ENCODE peak calls at places on chromosomes 6 and 20, in six cellular contexts. S is ovary, C is NB4, U is NCI-H1105, P is neural progenitor cell, A is LoVo. R is an unnamed sample.

GRCh38 chr6:155158044-155158843 is 105.6 kb upstream of the CLDN20 start:
- DNase-seq in S (no peak), C (no peak), U (no peak), P (no peak), A (peak), R (no peak)

GRCh38 chr6:2688416-2689064 is 62.2 kb downstream of the MYLK4 start:
- DNase-seq in S (no peak), C (peak), U (no peak), P (no peak), A (peak), R (no peak)

GRCh38 chr6:1438471-1438881 is 49.1 kb downstream of the FOXF2 start:
- DNase-seq in S (no peak), C (no peak), U (no peak), P (no peak), A (no peak), R (no peak)

GRCh38 chr6:127821431-127821830 is 79.4 kb downstream of the THEMIS start:
- DNase-seq in S (no peak), C (no peak), U (no peak), P (no peak), A (no peak), R (no peak)

GRCh38 chr6:140485740-140486467 is 1111.5 kb upstream of the CITED2 start:
- DNase-seq in S (peak), C (peak), U (no peak), P (no peak), A (no peak), R (no peak)

GRCh38 chr6:109052015-109052651 is 42.5 kb downstream of the SESN1 start:
- DNase-seq in S (no peak), C (no peak), U (no peak), P (no peak), A (no peak), R (no peak)

GRCh38 chr20:31968299-31969126 is 562 bp downstream of the XKR7 start:
- DNase-seq in S (peak), C (peak), U (peak), P (peak), A (peak), R (peak)

GRCh38 chr20:63736893-63737689 is 627 bp downstream of the LIME1 start:
- DNase-seq in S (peak), C (no peak), U (no peak), P (no peak), A (no peak), R (peak)

GRCh38 chr6:134828641-134829040 is 121.3 kb downstream of the ALDH8A1 start:
- DNase-seq in S (no peak), C (no peak), U (no peak), P (no peak), A (no peak), R (no peak)

GRCh38 chr6:35495258-35496035 is 1.4 kb downstream of the TEAD3 start:
- DNase-seq in S (peak), C (no peak), U (no peak), P (no peak), A (no peak), R (no peak)

GRCh38 chr6:145349950-145350510 is 385.3 kb downstream of the EPM2A start:
- DNase-seq in S (no peak), C (no peak), U (no peak), P (no peak), A (no peak), R (no peak)

GRCh38 chr20:18288748-18289705 is 700 bp downstream of the ZNF133 start:
- DNase-seq in S (peak), C (peak), U (peak), P (peak), A (no peak), R (no peak)

GRCh38 chr6:165178056-165178455 is 131.3 kb downstream of the C6orf118 start:
- DNase-seq in S (no peak), C (no peak), U (no peak), P (no peak), A (no peak), R (no peak)

GRCh38 chr20:53940883-53941546 is 129.4 kb downstream of the BCAS1 start:
- DNase-seq in S (peak), C (no peak), U (no peak), P (peak), A (no peak), R (no peak)

GRCh38 chr20:60869626-60870025 is 382.4 kb upstream of the CDH4 start:
- DNase-seq in S (no peak), C (peak), U (no peak), P (no peak), A (no peak), R (no peak)

GRCh38 chr6:143842468-143842901 is 653 bp upstream of the LTV1 start:
- DNase-seq in S (no peak), C (no peak), U (no peak), P (no peak), A (no peak), R (no peak)

GRCh38 chr6:40352006-40352405 is 235.2 kb downstream of the LRFN2 start:
- DNase-seq in S (no peak), C (no peak), U (no peak), P (no peak), A (no peak), R (no peak)

GRCh38 chr20:48187891-48188290 is 402.6 kb upstream of the SULF2 start:
- DNase-seq in S (no peak), C (no peak), U (no peak), P (no peak), A (no peak), R (no peak)

GRCh38 chr20:22322513-22322912 is 261.9 kb downstream of the FOXA2 start:
- DNase-seq in S (no peak), C (no peak), U (no peak), P (no peak), A (no peak), R (no peak)

GRCh38 chr6:34362909-34363713 is 29.4 kb downstream of the NUDT3 start:
- DNase-seq in S (no peak), C (peak), U (no peak), P (no peak), A (no peak), R (no peak)

GRCh38 chr20:888057-888456 is 28.1 kb downstream of the ANGPT4 start:
- DNase-seq in S (no peak), C (no peak), U (no peak), P (no peak), A (no peak), R (no peak)

GRCh38 chr6:166162599-166163342 is 4.9 kb downstream of the TBXT start:
- DNase-seq in S (no peak), C (no peak), U (no peak), P (no peak), A (no peak), R (no peak)

GRCh38 chr6:92072387-92072786 is 1347.0 kb downstream of the EPHA7 start:
- DNase-seq in S (no peak), C (no peak), U (no peak), P (no peak), A (no peak), R (no peak)

GRCh38 chr20:59811681-59812171 is 121.7 kb downstream of the SYCP2 start:
- DNase-seq in S (no peak), C (no peak), U (no peak), P (no peak), A (no peak), R (peak)

GRCh38 chr20:44145131-44145770 is 41.7 kb downstream of the JPH2 start:
- DNase-seq in S (no peak), C (no peak), U (no peak), P (no peak), A (no peak), R (no peak)

GRCh38 chr6:117491916-117492315 is 9.4 kb downstream of the DCBLD1 start:
- DNase-seq in S (no peak), C (no peak), U (no peak), P (no peak), A (no peak), R (no peak)

GRCh38 chr20:17935761-17936160 is 32.8 kb downstream of the SNX5 start:
- DNase-seq in S (no peak), C (no peak), U (no peak), P (no peak), A (no peak), R (no peak)

GRCh38 chr6:84095156-84095555 is 61.6 kb downstream of the MRAP2 start:
- DNase-seq in S (no peak), C (peak), U (no peak), P (no peak), A (no peak), R (no peak)

GRCh38 chr6:88031550-88031949 is 16.1 kb upstream of the SPACA1 start:
- DNase-seq in S (no peak), C (no peak), U (no peak), P (no peak), A (no peak), R (no peak)

GRCh38 chr6:4698901-4699659 is 77.1 kb upstream of the CDYL start:
- DNase-seq in S (no peak), C (no peak), U (peak), P (no peak), A (no peak), R (no peak)

GRCh38 chr6:127811939-127812338 is 88.9 kb downstream of the THEMIS start:
- DNase-seq in S (no peak), C (no peak), U (peak), P (no peak), A (no peak), R (no peak)

GRCh38 chr20:35312348-35312747 is 20.1 kb upstream of the FAM83C start:
- DNase-seq in S (no peak), C (peak), U (no peak), P (no peak), A (peak), R (no peak)

GRCh38 chr20:47521059-47521808 is 19.5 kb downstream of the NCOA3 start:
- DNase-seq in S (no peak), C (no peak), U (no peak), P (peak), A (no peak), R (peak)

GRCh38 chr20:61951695-61952533 is 113.8 kb downstream of the TAF4 start:
- DNase-seq in S (peak), C (peak), U (no peak), P (peak), A (no peak), R (peak)

GRCh38 chr20:15079594-15080340 is 742.4 kb upstream of the FLRT3 start:
- DNase-seq in S (no peak), C (no peak), U (no peak), P (no peak), A (no peak), R (no peak)

GRCh38 chr6:96620851-96621250 is 57.9 kb downstream of the FHL5 start:
- DNase-seq in S (no peak), C (no peak), U (no peak), P (no peak), A (no peak), R (no peak)

R was measured in H9.